ENCODE peak calls at places on chromosomes 1 and 21, in nine cellular contexts. One of them, this sample, is unnamed.

GRCh38 chr1:11692899-11693590 is 1.5 kb downstream of the DRAXIN start:
- DNase-seq in NCI-H748 treated with DMSO at 0.1 percent for 48 hours: no peak
- DNase-seq in NCI-H2081: no peak
- DNase-seq in lower leg skin: no peak
- DNase-seq in stimulated activated effector memory CD8-positive, alpha-beta T cell treated with anti-CD3 and anti-CD28 coated beads, Interleukin-12 subunit alpha, Interleukin-12 subunit beta, amount 100 ng/mL, for 72 hours: peak; percentile 39
- DNase-seq in H9: no peak
- DNase-seq in astrocyte of the hippocampus: peak; percentile 93
- DNase-seq in T follicular helper cell: no peak
- DNase-seq in naive B cell: no peak
- DNase-seq in this sample: no peak

GRCh38 chr1:160127865-160128523 is 12.4 kb downstream of the ATP1A2 start:
- DNase-seq in NCI-H748 treated with DMSO at 0.1 percent for 48 hours: no peak
- DNase-seq in NCI-H2081: no peak
- DNase-seq in lower leg skin: no peak
- DNase-seq in stimulated activated effector memory CD8-positive, alpha-beta T cell treated with anti-CD3 and anti-CD28 coated beads, Interleukin-12 subunit alpha, Interleukin-12 subunit beta, amount 100 ng/mL, for 72 hours: no peak
- DNase-seq in H9: no peak
- DNase-seq in astrocyte of the hippocampus: peak; percentile 36
- DNase-seq in T follicular helper cell: no peak
- DNase-seq in naive B cell: no peak
- DNase-seq in this sample: no peak

GRCh38 chr1:95097426-95097825 is 19.7 kb upstream of the TLCD4 start:
- DNase-seq in NCI-H748 treated with DMSO at 0.1 percent for 48 hours: no peak
- DNase-seq in NCI-H2081: no peak
- DNase-seq in lower leg skin: no peak
- DNase-seq in stimulated activated effector memory CD8-positive, alpha-beta T cell treated with anti-CD3 and anti-CD28 coated beads, Interleukin-12 subunit alpha, Interleukin-12 subunit beta, amount 100 ng/mL, for 72 hours: no peak
- DNase-seq in H9: no peak
- DNase-seq in astrocyte of the hippocampus: no peak
- DNase-seq in T follicular helper cell: no peak
- DNase-seq in naive B cell: no peak
- DNase-seq in this sample: no peak

GRCh38 chr1:153557877-153558276 is 7.8 kb downstream of the S100A2 start:
- DNase-seq in NCI-H748 treated with DMSO at 0.1 percent for 48 hours: no peak
- DNase-seq in NCI-H2081: no peak
- DNase-seq in lower leg skin: no peak
- DNase-seq in stimulated activated effector memory CD8-positive, alpha-beta T cell treated with anti-CD3 and anti-CD28 coated beads, Interleukin-12 subunit alpha, Interleukin-12 subunit beta, amount 100 ng/mL, for 72 hours: no peak
- DNase-seq in H9: no peak
- DNase-seq in astrocyte of the hippocampus: no peak
- DNase-seq in T follicular helper cell: no peak
- DNase-seq in naive B cell: no peak
- DNase-seq in this sample: no peak

GRCh38 chr1:166920561-166921475 is 44.8 kb upstream of the TADA1 start:
- DNase-seq in NCI-H748 treated with DMSO at 0.1 percent for 48 hours: peak; percentile 3
- DNase-seq in NCI-H2081: no peak
- DNase-seq in lower leg skin: no peak
- DNase-seq in stimulated activated effector memory CD8-positive, alpha-beta T cell treated with anti-CD3 and anti-CD28 coated beads, Interleukin-12 subunit alpha, Interleukin-12 subunit beta, amount 100 ng/mL, for 72 hours: no peak
- DNase-seq in H9: peak; percentile 71
- DNase-seq in astrocyte of the hippocampus: peak; percentile 53
- DNase-seq in T follicular helper cell: no peak
- DNase-seq in naive B cell: no peak
- DNase-seq in this sample: no peak

GRCh38 chr1:3577300-3577699 is 34.0 kb downstream of the MEGF6 start:
- DNase-seq in NCI-H748 treated with DMSO at 0.1 percent for 48 hours: no peak
- DNase-seq in NCI-H2081: no peak
- DNase-seq in lower leg skin: no peak
- DNase-seq in stimulated activated effector memory CD8-positive, alpha-beta T cell treated with anti-CD3 and anti-CD28 coated beads, Interleukin-12 subunit alpha, Interleukin-12 subunit beta, amount 100 ng/mL, for 72 hours: no peak
- DNase-seq in H9: no peak
- DNase-seq in astrocyte of the hippocampus: peak; percentile 87
- DNase-seq in T follicular helper cell: no peak
- DNase-seq in naive B cell: no peak
- DNase-seq in this sample: peak; percentile 49

GRCh38 chr21:43812139-43812821 is 22.9 kb downstream of the RRP1 start:
- DNase-seq in NCI-H748 treated with DMSO at 0.1 percent for 48 hours: peak; percentile 14
- DNase-seq in NCI-H2081: no peak
- DNase-seq in lower leg skin: no peak
- DNase-seq in stimulated activated effector memory CD8-positive, alpha-beta T cell treated with anti-CD3 and anti-CD28 coated beads, Interleukin-12 subunit alpha, Interleukin-12 subunit beta, amount 100 ng/mL, for 72 hours: no peak
- DNase-seq in H9: no peak
- DNase-seq in astrocyte of the hippocampus: peak; percentile 16
- DNase-seq in T follicular helper cell: no peak
- DNase-seq in naive B cell: no peak
- DNase-seq in this sample: peak; percentile 44

GRCh38 chr1:110337704-110338199 is 1.4 kb upstream of the RBM15 start:
- DNase-seq in NCI-H748 treated with DMSO at 0.1 percent for 48 hours: peak; percentile 54
- DNase-seq in NCI-H2081: peak; percentile 24
- DNase-seq in lower leg skin: peak; percentile 89
- DNase-seq in stimulated activated effector memory CD8-positive, alpha-beta T cell treated with anti-CD3 and anti-CD28 coated beads, Interleukin-12 subunit alpha, Interleukin-12 subunit beta, amount 100 ng/mL, for 72 hours: peak; percentile 38
- DNase-seq in H9: peak; percentile 56
- DNase-seq in astrocyte of the hippocampus: no peak
- DNase-seq in T follicular helper cell: no peak
- DNase-seq in naive B cell: no peak
- DNase-seq in this sample: no peak

GRCh38 chr1:56376188-56376984 is 203.0 kb downstream of the PLPP3 start:
- DNase-seq in NCI-H748 treated with DMSO at 0.1 percent for 48 hours: peak; percentile 28
- DNase-seq in NCI-H2081: peak; percentile 86
- DNase-seq in lower leg skin: peak; percentile 89
- DNase-seq in stimulated activated effector memory CD8-positive, alpha-beta T cell treated with anti-CD3 and anti-CD28 coated beads, Interleukin-12 subunit alpha, Interleukin-12 subunit beta, amount 100 ng/mL, for 72 hours: no peak
- DNase-seq in H9: peak; percentile 70
- DNase-seq in astrocyte of the hippocampus: peak; percentile 87
- DNase-seq in T follicular helper cell: no peak
- DNase-seq in naive B cell: no peak
- DNase-seq in this sample: no peak

GRCh38 chr1:29786195-29786594 is 549.9 kb downstream of the PTPRU start:
- DNase-seq in NCI-H748 treated with DMSO at 0.1 percent for 48 hours: no peak
- DNase-seq in NCI-H2081: no peak
- DNase-seq in lower leg skin: peak; percentile 49
- DNase-seq in stimulated activated effector memory CD8-positive, alpha-beta T cell treated with anti-CD3 and anti-CD28 coated beads, Interleukin-12 subunit alpha, Interleukin-12 subunit beta, amount 100 ng/mL, for 72 hours: no peak
- DNase-seq in H9: no peak
- DNase-seq in astrocyte of the hippocampus: no peak
- DNase-seq in T follicular helper cell: no peak
- DNase-seq in naive B cell: no peak
- DNase-seq in this sample: no peak

GRCh38 chr1:147613506-147613905 is 56.8 kb downstream of the ACP6 start:
- DNase-seq in NCI-H748 treated with DMSO at 0.1 percent for 48 hours: no peak
- DNase-seq in NCI-H2081: peak; percentile 72
- DNase-seq in lower leg skin: no peak
- DNase-seq in stimulated activated effector memory CD8-positive, alpha-beta T cell treated with anti-CD3 and anti-CD28 coated beads, Interleukin-12 subunit alpha, Interleukin-12 subunit beta, amount 100 ng/mL, for 72 hours: no peak
- DNase-seq in H9: no peak
- DNase-seq in astrocyte of the hippocampus: no peak
- DNase-seq in T follicular helper cell: no peak
- DNase-seq in naive B cell: no peak
- DNase-seq in this sample: peak; percentile 40

GRCh38 chr1:15799004-15799867 is 8.2 kb downstream of the UQCRHL start:
- DNase-seq in NCI-H748 treated with DMSO at 0.1 percent for 48 hours: no peak
- DNase-seq in NCI-H2081: no peak
- DNase-seq in lower leg skin: peak; percentile 93
- DNase-seq in stimulated activated effector memory CD8-positive, alpha-beta T cell treated with anti-CD3 and anti-CD28 coated beads, Interleukin-12 subunit alpha, Interleukin-12 subunit beta, amount 100 ng/mL, for 72 hours: no peak
- DNase-seq in H9: peak; percentile 66
- DNase-seq in astrocyte of the hippocampus: peak; percentile 99
- DNase-seq in T follicular helper cell: no peak
- DNase-seq in naive B cell: no peak
- DNase-seq in this sample: no peak

GRCh38 chr21:29053656-29054055 is 19.8 kb downstream of the CCT8 start:
- DNase-seq in NCI-H748 treated with DMSO at 0.1 percent for 48 hours: no peak
- DNase-seq in NCI-H2081: no peak
- DNase-seq in lower leg skin: no peak
- DNase-seq in stimulated activated effector memory CD8-positive, alpha-beta T cell treated with anti-CD3 and anti-CD28 coated beads, Interleukin-12 subunit alpha, Interleukin-12 subunit beta, amount 100 ng/mL, for 72 hours: no peak
- DNase-seq in H9: no peak
- DNase-seq in astrocyte of the hippocampus: peak; percentile 39
- DNase-seq in T follicular helper cell: no peak
- DNase-seq in naive B cell: no peak
- DNase-seq in this sample: no peak

GRCh38 chr1:152646656-152647055 is 16.5 kb upstream of the LCE2D start:
- DNase-seq in NCI-H748 treated with DMSO at 0.1 percent for 48 hours: no peak
- DNase-seq in NCI-H2081: no peak
- DNase-seq in lower leg skin: no peak
- DNase-seq in stimulated activated effector memory CD8-positive, alpha-beta T cell treated with anti-CD3 and anti-CD28 coated beads, Interleukin-12 subunit alpha, Interleukin-12 subunit beta, amount 100 ng/mL, for 72 hours: no peak
- DNase-seq in H9: no peak
- DNase-seq in astrocyte of the hippocampus: no peak
- DNase-seq in T follicular helper cell: no peak
- DNase-seq in naive B cell: no peak
- DNase-seq in this sample: no peak

GRCh38 chr1:234246638-234247116 is 126.6 kb upstream of the COA6 start:
- DNase-seq in NCI-H748 treated with DMSO at 0.1 percent for 48 hours: no peak
- DNase-seq in NCI-H2081: no peak
- DNase-seq in lower leg skin: peak; percentile 39
- DNase-seq in stimulated activated effector memory CD8-positive, alpha-beta T cell treated with anti-CD3 and anti-CD28 coated beads, Interleukin-12 subunit alpha, Interleukin-12 subunit beta, amount 100 ng/mL, for 72 hours: no peak
- DNase-seq in H9: peak; percentile 8
- DNase-seq in astrocyte of the hippocampus: no peak
- DNase-seq in T follicular helper cell: no peak
- DNase-seq in naive B cell: no peak
- DNase-seq in this sample: no peak

GRCh38 chr21:41133896-41134522 is 34.0 kb upstream of the BACE2 start:
- DNase-seq in NCI-H748 treated with DMSO at 0.1 percent for 48 hours: peak; percentile 14
- DNase-seq in NCI-H2081: peak; percentile 41
- DNase-seq in lower leg skin: no peak
- DNase-seq in stimulated activated effector memory CD8-positive, alpha-beta T cell treated with anti-CD3 and anti-CD28 coated beads, Interleukin-12 subunit alpha, Interleukin-12 subunit beta, amount 100 ng/mL, for 72 hours: no peak
- DNase-seq in H9: no peak
- DNase-seq in astrocyte of the hippocampus: peak; percentile 48
- DNase-seq in T follicular helper cell: no peak
- DNase-seq in naive B cell: no peak
- DNase-seq in this sample: no peak

GRCh38 chr1:110120960-110121561 is 8.8 kb downstream of the UBL4B start:
- DNase-seq in NCI-H748 treated with DMSO at 0.1 percent for 48 hours: no peak
- DNase-seq in NCI-H2081: no peak
- DNase-seq in lower leg skin: no peak
- DNase-seq in stimulated activated effector memory CD8-positive, alpha-beta T cell treated with anti-CD3 and anti-CD28 coated beads, Interleukin-12 subunit alpha, Interleukin-12 subunit beta, amount 100 ng/mL, for 72 hours: no peak
- DNase-seq in H9: no peak
- DNase-seq in astrocyte of the hippocampus: no peak
- DNase-seq in T follicular helper cell: no peak
- DNase-seq in naive B cell: no peak
- DNase-seq in this sample: no peak

GRCh38 chr1:62530516-62531154 is 66.7 kb upstream of the ANGPTL3 start:
- DNase-seq in NCI-H748 treated with DMSO at 0.1 percent for 48 hours: peak; percentile 27
- DNase-seq in NCI-H2081: no peak
- DNase-seq in lower leg skin: no peak
- DNase-seq in stimulated activated effector memory CD8-positive, alpha-beta T cell treated with anti-CD3 and anti-CD28 coated beads, Interleukin-12 subunit alpha, Interleukin-12 subunit beta, amount 100 ng/mL, for 72 hours: no peak
- DNase-seq in H9: peak; percentile 84
- DNase-seq in astrocyte of the hippocampus: peak; percentile 75
- DNase-seq in T follicular helper cell: no peak
- DNase-seq in naive B cell: no peak
- DNase-seq in this sample: no peak